ENCODE peak calls at places on chromosomes 2 and 18, in nine cellular contexts. P is non-pigmented ciliary epithelial cell; L is NCI-H2081; V is stimulated activated CD4-positive, alpha-beta T cell treated with anti-CD3 and anti-CD28 coated beads, Interleukin-4, amount 100 ng/mL, for 48 hours; A is GM23248; U is A549; O is activated effector memory CD4-positive, alpha-beta T cell treated with anti-CD3 and anti-CD28 coated beads, Interleukin-2, amount 50 U/mL, for 16 hours; F is mesendoderm; G is NCI-H1105 treated with DMSO at 0.1 percent for 48 hours. S is an unnamed sample.

GRCh38 chr2:67873916-67874315 is 188.9 kb downstream of the C1D start:
- DNase-seq in U (no peak), A (no peak), V (no peak), F (no peak), O (no peak), L (no peak), P (no peak), G (no peak), S (no peak)

GRCh38 chr2:62565309-62565908 is 59.4 kb upstream of the TMEM17 start:
- DNase-seq in U (no peak), G (no peak), A (no peak), F (no peak), P (no peak), V (no peak), L (no peak), O (no peak), S (no peak)

GRCh38 chr2:200156140-200156858 is 150.2 kb upstream of the SPATS2L start:
- DNase-seq in A (peak; percentile 94), L (no peak), V (no peak), P (peak; percentile 73), G (no peak), U (peak; percentile 24), F (peak; percentile 71), O (no peak), S (no peak)

GRCh38 chr2:230723363-230723762 is 10.7 kb downstream of the CAB39 start:
- DNase-seq in U (no peak), G (no peak), F (peak; percentile 66), O (peak; percentile 70), A (peak; percentile 53), P (no peak), V (no peak), L (no peak), S (no peak)

GRCh38 chr2:7759898-7760297 is 842.7 kb downstream of the RNF144A start:
- DNase-seq in U (no peak), G (no peak), F (no peak), A (no peak), P (no peak), O (no peak), V (no peak), L (no peak), S (no peak)

GRCh38 chr2:102806250-102806837 is 44.5 kb downstream of the TMEM182 start:
- DNase-seq in P (peak; percentile 32), G (peak; percentile 41), A (peak; percentile 73), L (peak; percentile 68), F (peak; percentile 82), O (peak; percentile 76), U (peak; percentile 54), V (peak; percentile 37), S (peak; percentile 17)

GRCh38 chr2:71552861-71553301 is 99.5 kb downstream of the DYSF start:
- DNase-seq in F (no peak), P (no peak), U (no peak), A (no peak), G (no peak), V (no peak), L (no peak), O (peak; percentile 45), S (no peak)

GRCh38 chr2:88067189-88067588 is 436 bp upstream of the SMYD1 start:
- DNase-seq in V (no peak), A (no peak), F (no peak), P (no peak), O (no peak), U (no peak), G (no peak), L (no peak), S (no peak)

GRCh38 chr2:181741756-181742155 is 61.4 kb upstream of the NEUROD1 start:
- DNase-seq in U (no peak), G (no peak), O (no peak), L (no peak), V (no peak), A (peak; percentile 78), P (no peak), F (no peak), S (no peak)

GRCh38 chr2:29361255-29361654 is 246.0 kb downstream of the CLIP4 start:
- DNase-seq in O (no peak), P (no peak), F (no peak), V (no peak), A (no peak), G (no peak), L (no peak), U (no peak), S (no peak)

GRCh38 chr18:50096766-50097435 is 98.0 kb downstream of the MYO5B start:
- DNase-seq in A (no peak), G (no peak), P (no peak), L (no peak), O (no peak), F (no peak), V (no peak), U (no peak), S (no peak)